ENCODE peak calls at places on chromosomes 6 and 20, in seven cellular contexts. I, J, D, C, X, S and B are unnamed samples.

GRCh38 chr20:40562031-40562430 is 127.0 kb downstream of the MAFB start:
- DNase-seq in S (no peak), D (peak), I (no peak), J (no peak), X (no peak), C (no peak), B (no peak)

GRCh38 chr20:22536141-22536828 is 48.1 kb downstream of the FOXA2 start:
- DNase-seq in X (no peak), C (no peak), S (no peak), D (no peak), J (no peak), I (no peak), B (no peak)

GRCh38 chr20:57173041-57173440 is 93.4 kb downstream of the BMP7 start:
- DNase-seq in D (no peak), J (no peak), I (no peak), X (no peak), S (no peak), C (no peak), B (no peak)

GRCh38 chr6:18242062-18242851 is 22.1 kb downstream of the DEK start:
- DNase-seq in S (no peak), C (no peak), X (no peak), I (no peak), J (no peak), D (no peak), B (no peak)

GRCh38 chr20:45061244-45061643 is 39.7 kb downstream of the KCNS1 start:
- DNase-seq in X (no peak), C (no peak), D (no peak), I (no peak), S (no peak), J (no peak), B (no peak)

GRCh38 chr6:66199146-66199545 is 492.1 kb upstream of the EYS start:
- DNase-seq in J (no peak), I (no peak), X (no peak), C (no peak), D (no peak), S (no peak), B (no peak)

GRCh38 chr6:148999501-148999900 is 252.7 kb downstream of the UST start:
- DNase-seq in D (no peak), J (no peak), C (no peak), S (no peak), I (no peak), X (no peak), B (no peak)

GRCh38 chr6:48037946-48038345 is 73.1 kb downstream of the PTCHD4 start:
- DNase-seq in D (no peak), S (no peak), J (no peak), I (no peak), X (no peak), C (no peak), B (no peak)

GRCh38 chr20:15616626-15617025 is 956.6 kb downstream of the KIF16B start:
- DNase-seq in X (no peak), I (no peak), S (no peak), J (no peak), C (no peak), D (no peak), B (no peak)

GRCh38 chr20:16930656-16931055 is 182.5 kb downstream of the OTOR start:
- DNase-seq in I (no peak), C (no peak), D (no peak), X (no peak), J (no peak), S (no peak), B (no peak)

GRCh38 chr6:26330835-26331808 is 33.9 kb upstream of the BTN3A2 start:
- DNase-seq in I (no peak), X (no peak), D (no peak), C (no peak), S (no peak), J (peak), B (no peak)

GRCh38 chr6:166998256-166999144 is 697 bp upstream of the CEP43 start:
- DNase-seq in C (no peak), J (peak), S (peak), D (peak), I (peak), X (peak), B (no peak)

GRCh38 chr20:4532772-4533171 is 188.9 kb upstream of the PRND start:
- DNase-seq in D (no peak), J (no peak), S (no peak), X (no peak), C (no peak), I (no peak), B (no peak)

GRCh38 chr20:29750268-29750899 is 1507.1 kb upstream of the DEFB115 start:
- DNase-seq in S (no peak), J (no peak), X (no peak), D (no peak), C (no peak), I (no peak), B (no peak)

GRCh38 chr6:24484657-24485318 is 4.6 kb downstream of the GPLD1 start:
- DNase-seq in D (no peak), X (no peak), J (no peak), I (no peak), S (no peak), C (no peak), B (no peak)

GRCh38 chr20:62596921-62597320 is 45.4 kb upstream of the SLCO4A1 start:
- DNase-seq in I (no peak), D (no peak), S (no peak), J (no peak), X (no peak), C (no peak), B (no peak)

GRCh38 chr6:14706378-14706929 is 539.4 kb upstream of the JARID2 start:
- DNase-seq in X (no peak), C (no peak), D (peak), S (no peak), J (no peak), I (peak), B (no peak)

GRCh38 chr6:169981568-169981967 is 230.1 kb downstream of the ERMARD start:
- DNase-seq in S (no peak), X (no peak), I (no peak), J (peak), C (no peak), D (peak), B (no peak)

GRCh38 chr6:131555992-131556391 is 17.0 kb upstream of the ARG1 start:
- DNase-seq in C (no peak), J (no peak), S (no peak), I (no peak), X (no peak), D (no peak), B (no peak)